ENCODE peak calls at places on chromosomes 2 and 18, in ten cellular contexts. L is MCF 10A, O is GM13977, W is adrenal gland, E is AG09309, A is astrocyte, Y is NB4, K is spleen, X is RWPE1, V is fibroblast of villous mesenchyme. R is an unnamed sample.

GRCh38 chr2:95342556-95343320 is 45.6 kb downstream of the KCNIP3 start:
- DNase-seq in L (no peak), O (no peak), W (no peak), E (no peak), A (no peak), Y (no peak), K (peak; percentile 51), X (no peak), V (no peak), R (no peak)

GRCh38 chr2:45941758-45942738 is 290.6 kb downstream of the PRKCE start:
- DNase-seq in L (no peak), O (no peak), W (no peak), E (no peak), A (peak; percentile 53), Y (no peak), K (no peak), X (no peak), V (peak; percentile 82), R (no peak)

GRCh38 chr2:80222644-80223043 is 81.9 kb downstream of the LRRTM1 start:
- DNase-seq in L (no peak), O (no peak), W (no peak), E (no peak), A (no peak), Y (no peak), K (no peak), X (no peak), V (no peak), R (no peak)

GRCh38 chr2:167592441-167592840 is 655.0 kb downstream of the STK39 start:
- DNase-seq in L (no peak), O (no peak), W (no peak), E (no peak), A (no peak), Y (no peak), K (no peak), X (no peak), V (no peak), R (no peak)

GRCh38 chr2:28613616-28614501 is 118.0 kb downstream of the PLB1 start:
- DNase-seq in L (peak; percentile 81), O (no peak), W (no peak), E (no peak), A (peak; percentile 96), Y (no peak), K (peak; percentile 46), X (peak; percentile 95), V (peak; percentile 65), R (no peak)

GRCh38 chr2:9230881-9231280 is 24.3 kb downstream of the ASAP2 start:
- DNase-seq in L (peak; percentile 39), O (no peak), W (no peak), E (no peak), A (no peak), Y (peak; percentile 78), K (no peak), X (no peak), V (no peak), R (no peak)

GRCh38 chr2:204019572-204020501 is 83.3 kb downstream of the ICOS start:
- DNase-seq in L (peak; percentile 91), O (no peak), W (no peak), E (no peak), A (peak; percentile 63), Y (no peak), K (no peak), X (peak; percentile 70), V (no peak), R (no peak)

GRCh38 chr18:22032392-22032961 is 136.9 kb upstream of the GATA6 start:
- DNase-seq in L (peak; percentile 94), O (no peak), W (peak; percentile 33), E (peak; percentile 64), A (peak; percentile 97), Y (no peak), K (no peak), X (peak; percentile 94), V (peak; percentile 23), R (no peak)

GRCh38 chr18:51610481-51610880 is 413.0 kb upstream of the MEX3C start:
- DNase-seq in L (no peak), O (no peak), W (no peak), E (no peak), A (no peak), Y (no peak), K (no peak), X (no peak), V (no peak), R (no peak)

GRCh38 chr2:187774551-187775071 is 220.4 kb upstream of the TFPI start:
- DNase-seq in L (peak; percentile 2), O (no peak), W (no peak), E (peak; percentile 14), A (peak; percentile 83), Y (no peak), K (no peak), X (peak; percentile 1), V (peak; percentile 55), R (no peak)

GRCh38 chr18:67875057-67875456 is 358.5 kb upstream of the DSEL start:
- DNase-seq in L (peak; percentile 8), O (no peak), W (no peak), E (no peak), A (peak; percentile 15), Y (no peak), K (no peak), X (no peak), V (no peak), R (no peak)

GRCh38 chr2:127254386-127254981 is 34.4 kb upstream of the CYP27C1 start:
- DNase-seq in L (peak; percentile 36), O (no peak), W (no peak), E (no peak), A (peak; percentile 64), Y (no peak), K (no peak), X (peak; percentile 37), V (peak; percentile 9), R (no peak)

GRCh38 chr2:74051504-74051903 is 66.8 kb downstream of the TET3 start:
- DNase-seq in L (peak; percentile 16), O (no peak), W (no peak), E (no peak), A (no peak), Y (no peak), K (no peak), X (no peak), V (peak; percentile 36), R (no peak)

GRCh38 chr2:215929602-215930335 is 83.6 kb downstream of the MREG start:
- DNase-seq in L (peak; percentile 55), O (no peak), W (no peak), E (no peak), A (peak; percentile 26), Y (peak; percentile 38), K (no peak), X (peak; percentile 13), V (no peak), R (no peak)

GRCh38 chr2:11564864-11565567 is 31.2 kb downstream of the GREB1 start:
- DNase-seq in L (no peak), O (no peak), W (no peak), E (no peak), A (no peak), Y (no peak), K (peak; percentile 35), X (no peak), V (no peak), R (no peak)

GRCh38 chr2:145561152-145561551 is 1041.2 kb upstream of the ZEB2 start:
- DNase-seq in L (no peak), O (no peak), W (no peak), E (no peak), A (no peak), Y (no peak), K (no peak), X (no peak), V (no peak), R (no peak)

GRCh38 chr2:33782395-33783239 is 183.5 kb upstream of the FAM98A start:
- DNase-seq in L (no peak), O (no peak), W (no peak), E (no peak), A (no peak), Y (peak; percentile 6), K (no peak), X (no peak), V (no peak), R (no peak)
- TF ChIP-seq CTCF in L (no peak), O (no peak), W (no peak), E (peak; percentile 42), A (no peak), Y (no peak), K (no peak), X (no peak), V (no peak), R (no peak)

GRCh38 chr2:12717191-12717987 is 653 bp downstream of the TRIB2 start:
- DNase-seq in L (peak; percentile 78), O (peak; percentile 73), W (peak; percentile 79), E (no peak), A (peak; percentile 46), Y (peak; percentile 83), K (peak; percentile 92), X (peak; percentile 55), V (peak; percentile 74), R (peak; percentile 81)
- TF ChIP-seq CTCF in L (peak; percentile 64), O (peak; percentile 34), W (no peak), E (peak; percentile 50), A (no peak), Y (peak; percentile 4), K (peak; percentile 34), X (peak; percentile 62), V (no peak), R (peak; percentile 30)

GRCh38 chr2:24540011-24540477 is 49.0 kb downstream of the NCOA1 start:
- DNase-seq in L (no peak), O (no peak), W (no peak), E (no peak), A (no peak), Y (no peak), K (no peak), X (no peak), V (peak; percentile 71), R (no peak)

GRCh38 chr2:24544456-24545115 is 53.5 kb downstream of the NCOA1 start:
- DNase-seq in L (no peak), O (no peak), W (no peak), E (no peak), A (no peak), Y (no peak), K (no peak), X (no peak), V (no peak), R (no peak)

GRCh38 chr2:24546668-24547067 is 55.6 kb downstream of the NCOA1 start:
- DNase-seq in L (no peak), O (no peak), W (peak; percentile 13), E (no peak), A (no peak), Y (no peak), K (no peak), X (no peak), V (no peak), R (no peak)

GRCh38 chr2:24542269-24542872 is 51.3 kb downstream of the NCOA1 start:
- DNase-seq in L (no peak), O (no peak), W (no peak), E (no peak), A (no peak), Y (no peak), K (no peak), X (no peak), V (no peak), R (no peak)

GRCh38 chr2:24543252-24543651 is 52.2 kb downstream of the NCOA1 start:
- DNase-seq in L (no peak), O (no peak), W (no peak), E (no peak), A (no peak), Y (peak; percentile 21), K (no peak), X (no peak), V (no peak), R (no peak)
- TF ChIP-seq CTCF in L (no peak), O (peak; percentile 44), W (no peak), E (no peak), A (peak; percentile 3), Y (peak; percentile 21), K (no peak), X (no peak), V (peak; percentile 22), R (peak; percentile 26)

GRCh38 chr2:1484131-1484884 is 71.0 kb downstream of the TPO start:
- DNase-seq in L (no peak), O (no peak), W (no peak), E (no peak), A (no peak), Y (no peak), K (peak; percentile 64), X (no peak), V (no peak), R (no peak)
- TF ChIP-seq CTCF in L (no peak), O (no peak), W (no peak), E (no peak), A (no peak), Y (no peak), K (no peak), X (no peak), V (no peak), R (no peak)

R was measured in Peyer's patch.